ENCODE peak calls at places on chromosomes 5 and 9, in seven cellular contexts. F, Y, I, R, S, H and D are unnamed samples.

GRCh38 chr9:117074782-117075510 is 339.9 kb downstream of the ASTN2 start:
- DNase-seq in I (peak; percentile 50), F (no peak), R (no peak), S (no peak), Y (no peak), H (no peak), D (no peak)

GRCh38 chr5:90037646-90038045 is 371.9 kb downstream of the CETN3 start:
- DNase-seq in Y (no peak), H (no peak), I (no peak), S (no peak), F (no peak), R (no peak), D (peak; percentile 95)

GRCh38 chr9:127930298-127931091 is at the start of gene PIP5KL1:
- DNase-seq in I (peak; percentile 96), S (peak; percentile 52), R (peak; percentile 87), Y (no peak), H (peak; percentile 71), F (peak; percentile 82), D (peak; percentile 82)

GRCh38 chr5:17054911-17055310 is 118.8 kb upstream of the MYO10 start:
- DNase-seq in I (no peak), H (no peak), R (no peak), Y (no peak), F (no peak), S (no peak), D (no peak)

GRCh38 chr5:151925396-151925750 is 722 bp upstream of the GLRA1 start:
- DNase-seq in F (no peak), R (no peak), H (no peak), S (no peak), I (no peak), Y (no peak), D (no peak)

GRCh38 chr9:34376596-34377401 is at the start of gene MYORG:
- DNase-seq in R (peak; percentile 98), F (peak; percentile 95), Y (peak; percentile 97), I (peak; percentile 93), S (peak; percentile 94), H (peak; percentile 98), D (peak; percentile 84)

GRCh38 chr5:150895431-150896428 is 9.1 kb downstream of the ZNF300 start:
- DNase-seq in S (no peak), Y (no peak), R (no peak), F (no peak), H (no peak), I (no peak), D (no peak)

GRCh38 chr5:179422213-179422839 is 77.1 kb upstream of the ADAMTS2 start:
- DNase-seq in R (no peak), H (no peak), S (no peak), F (peak; percentile 83), Y (no peak), I (no peak), D (no peak)

GRCh38 chr5:12023614-12024241 is 119.5 kb upstream of the CTNND2 start:
- DNase-seq in I (peak; percentile 74), Y (no peak), H (peak; percentile 18), R (peak; percentile 65), S (no peak), F (peak; percentile 44), D (peak; percentile 37)

GRCh38 chr5:149404746-149405549 is 25.9 kb upstream of the IL17B start:
- DNase-seq in R (no peak), S (no peak), Y (no peak), H (peak; percentile 62), F (no peak), I (no peak), D (peak; percentile 88)

GRCh38 chr9:88266416-88266815 is 121.8 kb upstream of the SPIN1 start:
- DNase-seq in R (peak; percentile 60), H (peak; percentile 77), Y (no peak), S (no peak), F (no peak), I (no peak), D (no peak)

GRCh38 chr5:37578176-37578575 is 199.1 kb downstream of the WDR70 start:
- DNase-seq in H (no peak), F (no peak), Y (no peak), S (no peak), I (no peak), R (no peak), D (no peak)

GRCh38 chr9:88814521-88815101 is 176.7 kb upstream of the S1PR3 start:
- DNase-seq in S (no peak), Y (no peak), F (peak; percentile 60), H (no peak), R (no peak), I (no peak), D (peak; percentile 88)

GRCh38 chr5:135213034-135213386 is 179.0 kb upstream of the PITX1 start:
- DNase-seq in S (no peak), F (no peak), H (no peak), R (no peak), Y (no peak), I (no peak), D (no peak)

GRCh38 chr5:80703291-80703690 is 48.5 kb upstream of the DHFR start:
- DNase-seq in S (no peak), H (no peak), I (no peak), Y (no peak), R (no peak), F (no peak), D (no peak)

DNA sequence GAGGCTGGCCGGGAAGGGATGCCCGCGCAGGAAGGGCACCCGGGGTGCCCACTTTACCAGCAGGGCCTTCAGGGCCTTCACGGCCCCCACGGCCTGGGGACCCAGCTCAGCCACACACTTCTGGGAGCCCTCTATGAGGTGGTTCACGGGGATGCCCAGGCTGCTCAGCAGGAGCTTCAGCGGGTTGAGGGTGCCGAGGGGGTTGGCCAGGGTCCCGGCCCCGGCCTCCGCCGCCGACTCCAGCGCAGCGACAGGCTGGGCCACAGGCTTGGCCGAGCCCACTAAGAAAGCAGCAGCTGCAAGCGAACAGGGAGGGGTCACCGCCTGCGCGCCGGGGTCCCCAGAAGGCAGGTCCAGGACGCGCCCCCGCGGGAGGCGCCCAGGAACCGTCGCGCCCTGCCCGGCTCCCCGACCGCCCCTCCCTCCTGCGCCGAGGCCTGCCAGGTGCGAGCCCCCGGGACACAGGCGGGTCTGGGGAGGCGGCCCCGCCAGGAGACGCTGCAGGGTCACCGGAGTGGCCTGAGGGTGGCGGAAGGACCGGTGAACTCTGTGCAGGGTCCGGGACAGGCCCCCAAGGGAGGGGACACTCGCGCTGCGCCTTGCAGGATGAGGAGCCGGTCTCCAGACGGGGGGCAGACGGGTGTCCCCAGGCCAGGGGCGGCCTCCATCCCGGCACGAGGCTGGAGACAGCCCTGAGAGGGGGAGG is 603 bp downstream of the SCGB3A1 start:
- DNase-seq in Y (no peak), H (no peak), I (peak; percentile 61), F (no peak), R (no peak), S (no peak), D (no peak)
- TF ChIP-seq EZH2 in Y (no peak), H (no peak), I (peak; percentile 92), F (peak; percentile 65), R (no peak), S (no peak), D (peak; percentile 65)

GRCh38 chr5:134072471-134073220 is 41.8 kb upstream of the TCF7 start:
- DNase-seq in S (no peak), R (no peak), Y (no peak), F (no peak), I (no peak), H (no peak), D (no peak)
- H3K36me3 ChIP-seq in S (no peaks in the 10 kb centered on the region), R (no peaks in the 10 kb centered on the region), Y (no peaks in the 10 kb centered on the region), F (no peaks in the 10 kb centered on the region), I (no peaks in the 10 kb centered on the region), H (no peaks in the 10 kb centered on the region), D (no peaks in the 10 kb centered on the region)

DNA sequence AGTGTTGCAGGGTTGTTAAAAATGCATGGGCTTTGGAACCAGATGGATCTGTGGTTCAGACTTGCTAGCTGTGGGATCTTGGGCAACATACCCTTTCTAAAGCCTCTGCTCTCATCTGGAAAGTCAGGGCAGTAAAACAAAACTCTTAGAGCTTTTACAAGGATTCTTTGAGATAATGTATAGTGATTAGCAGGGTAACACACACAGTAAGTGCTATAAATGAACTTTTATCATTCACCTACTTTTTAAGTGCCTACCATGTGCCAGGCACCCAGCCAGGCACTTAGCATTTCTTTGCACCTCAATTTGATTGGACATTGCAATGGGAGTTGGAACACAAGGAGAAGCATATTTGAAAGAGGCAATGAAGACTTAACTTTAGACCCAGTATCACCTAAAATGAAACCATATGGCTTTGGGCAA is 208.6 kb upstream of the PAPPA start:
- DNase-seq in S (no peak), R (no peak), F (no peak), H (no peak), Y (no peak), I (no peak), D (no peak)
- H3K4me3 ChIP-seq in S (no peak overlapping the region), R (no peak overlapping the region), F (no peak overlapping the region), H (no peak overlapping the region), Y (no peak overlapping the region), I (no peak overlapping the region), D (no peak overlapping the region)

GRCh38 chr5:73437126-73438047 is 11.2 kb downstream of the FOXD1 start:
- DNase-seq in Y (no peak), R (peak; percentile 43), F (peak; percentile 37), H (peak; percentile 64), S (peak; percentile 48), I (peak; percentile 91), D (peak; percentile 77)
- TF ChIP-seq EZH2 in Y (no peak), R (no peak), F (no peak), H (no peak), S (no peak), I (peak; percentile 58), D (no peak)